ENCODE peak calls at places on chromosomes 6 and 20, in ten cellular contexts. S is activated gamma-delta T cell; Y is activated CD4-positive, alpha-beta T cell treated with anti-CD3 and anti-CD28 coated beads, Interleukin-2, amount 50 U/mL, for 1 hour; X is NCI-H524; D is endodermal cell; R is lung; M is germinal center; U is fibroblast of the aortic adventitia; T is ELR; B is nephron progenitor cell. C is an unnamed sample.

GRCh38 chr20:51183443-51183842 is 160.5 kb upstream of the KCNG1 start:
- DNase-seq in S (no peak), Y (no peak), X (no peak), D (no peak), R (no peak), M (no peak), U (no peak), T (peak), B (no peak), C (no peak)

GRCh38 chr6:41321183-41321582 is 14.2 kb upstream of the NCR2 start:
- DNase-seq in S (no peak), Y (no peak), X (no peak), D (no peak), R (no peak), M (no peak), U (no peak), T (no peak), B (no peak), C (no peak)

GRCh38 chr6:167652701-167653095 is 174.0 kb upstream of the AFDN start:
- DNase-seq in S (no peak), Y (no peak), X (no peak), D (peak), R (no peak), M (no peak), U (no peak), T (no peak), B (no peak), C (no peak)

GRCh38 chr6:108798672-108799355 is 49.4 kb upstream of the ARMC2 start:
- DNase-seq in S (peak), Y (peak), X (no peak), D (peak), R (no peak), M (no peak), U (no peak), T (no peak), B (no peak), C (no peak)

GRCh38 chr6:37784585-37784967 is 35.0 kb upstream of the ZFAND3 start:
- DNase-seq in S (no peak), Y (no peak), X (no peak), D (peak), R (no peak), M (no peak), U (no peak), T (no peak), B (no peak), C (no peak)

GRCh38 chr6:166221040-166221439 is 53.4 kb upstream of the TBXT start:
- DNase-seq in S (no peak), Y (peak), X (no peak), D (peak), R (no peak), M (no peak), U (no peak), T (no peak), B (no peak), C (no peak)

GRCh38 chr6:8939615-8940014 is 504.3 kb upstream of the SLC35B3 start:
- DNase-seq in S (no peak), Y (no peak), X (no peak), D (no peak), R (no peak), M (no peak), U (no peak), T (peak), B (no peak), C (no peak)

GRCh38 chr6:74182992-74183391 is 487.0 kb downstream of the CD109 start:
- DNase-seq in S (no peak), Y (no peak), X (no peak), D (no peak), R (no peak), M (no peak), U (no peak), T (no peak), B (no peak), C (no peak)

GRCh38 chr20:51382986-51383821 is 159.3 kb downstream of the NFATC2 start:
- DNase-seq in S (no peak), Y (no peak), X (no peak), D (no peak), R (no peak), M (no peak), U (no peak), T (peak), B (peak), C (no peak)

GRCh38 chr6:88165877-88166492 is at the start of gene CNR1:
- DNase-seq in S (no peak), Y (no peak), X (peak), D (peak), R (peak), M (peak), U (no peak), T (no peak), B (peak), C (no peak)

GRCh38 chr6:97293198-97293696 is 10.2 kb upstream of the MMS22L start:
- DNase-seq in S (no peak), Y (no peak), X (no peak), D (no peak), R (no peak), M (no peak), U (no peak), T (peak), B (no peak), C (no peak)

GRCh38 chr20:5353624-5354496 is 37.1 kb upstream of the PROKR2 start:
- DNase-seq in S (no peak), Y (no peak), X (no peak), D (no peak), R (no peak), M (no peak), U (peak), T (peak), B (no peak), C (no peak)

GRCh38 chr20:25296094-25297093 is 48.5 kb downstream of the PYGB start:
- DNase-seq in S (no peak), Y (no peak), X (no peak), D (peak), R (no peak), M (peak), U (peak), T (peak), B (no peak), C (no peak)

GRCh38 chr20:61733891-61734732 is 331.6 kb downstream of the TAF4 start:
- DNase-seq in S (no peak), Y (no peak), X (no peak), D (no peak), R (no peak), M (no peak), U (no peak), T (no peak), B (peak), C (no peak)

GRCh38 chr6:51289041-51289440 is 470.4 kb downstream of the TFAP2B start:
- DNase-seq in S (no peak), Y (no peak), X (no peak), D (no peak), R (no peak), M (no peak), U (no peak), T (no peak), B (no peak), C (no peak)

GRCh38 chr6:7697820-7698623 is 27.9 kb upstream of the BMP6 start:
- DNase-seq in S (no peak), Y (no peak), X (no peak), D (no peak), R (peak), M (no peak), U (peak), T (peak), B (no peak), C (no peak)

GRCh38 chr6:137661601-137662000 is 167.4 kb upstream of the OLIG3 start:
- DNase-seq in S (no peak), Y (peak), X (no peak), D (peak), R (no peak), M (peak), U (peak), T (peak), B (no peak), C (peak)

GRCh38 chr6:138162104-138162946 is 586 bp downstream of the ARFGEF3 start:
- DNase-seq in S (no peak), Y (no peak), X (peak), D (peak), R (no peak), M (peak), U (peak), T (no peak), B (peak), C (no peak)

GRCh38 chr20:19502169-19502568 is 255.9 kb upstream of the RIN2 start:
- DNase-seq in S (no peak), Y (no peak), X (no peak), D (no peak), R (no peak), M (no peak), U (no peak), T (no peak), B (peak), C (no peak)

GRCh38 chr6:21994821-21995220 is 302.0 kb downstream of the PRL start:
- DNase-seq in S (no peak), Y (no peak), X (no peak), D (no peak), R (no peak), M (no peak), U (no peak), T (no peak), B (no peak), C (no peak)

GRCh38 chr6:6586671-6587526 is 1.6 kb upstream of the LY86 start:
- DNase-seq in S (no peak), Y (no peak), X (no peak), D (no peak), R (peak), M (peak), U (no peak), T (no peak), B (no peak), C (no peak)

GRCh38 chr6:134667106-134667505 is 282.8 kb downstream of the ALDH8A1 start:
- DNase-seq in S (no peak), Y (no peak), X (no peak), D (no peak), R (no peak), M (no peak), U (no peak), T (no peak), B (no peak), C (no peak)

GRCh38 chr20:1934162-1934561 is 39.0 kb downstream of the SIRPA start:
- DNase-seq in S (no peak), Y (no peak), X (no peak), D (no peak), R (no peak), M (no peak), U (peak), T (no peak), B (no peak), C (no peak)

GRCh38 chr6:42532038-42532669 is 31.7 kb upstream of the UBR2 start:
- DNase-seq in S (no peak), Y (no peak), X (peak), D (no peak), R (no peak), M (peak), U (peak), T (peak), B (peak), C (no peak)

GRCh38 chr6:136226674-136227377 is 23.3 kb downstream of the MTFR2 start:
- DNase-seq in S (no peak), Y (no peak), X (no peak), D (no peak), R (no peak), M (no peak), U (peak), T (no peak), B (no peak), C (no peak)

GRCh38 chr6:106903299-106903698 is 71.2 kb downstream of the CD24 start:
- DNase-seq in S (no peak), Y (no peak), X (no peak), D (no peak), R (no peak), M (no peak), U (no peak), T (no peak), B (no peak), C (no peak)

C was measured in iPS DF 6.9.